ENCODE peak calls at places on chromosomes 5 and 9, in seven cellular contexts. J is B cell, W is astrocyte of the cerebellum, P is cardiac fibroblast, Q is GM23338, C is ovary, I is psoas muscle. E is an unnamed sample.

GRCh38 chr5:2261002-2261703 is 378.4 kb upstream of the IRX4 start:
- DNase-seq in C (no peak), P (no peak), I (no peak), W (no peak), Q (no peak), J (no peak), E (peak)

GRCh38 chr9:68678430-68678829 is 26.6 kb upstream of the PIP5K1B start:
- DNase-seq in I (no peak), P (no peak), W (no peak), Q (peak), C (no peak), J (no peak), E (peak)

GRCh38 chr9:89007568-89007967 is 16.3 kb downstream of the S1PR3 start:
- DNase-seq in Q (no peak), I (no peak), W (no peak), P (no peak), C (no peak), J (no peak), E (no peak)

GRCh38 chr9:109441296-109441695 is 56.8 kb downstream of the PTPN3 start:
- DNase-seq in W (no peak), P (no peak), C (no peak), Q (peak), J (no peak), I (no peak), E (no peak)

GRCh38 chr5:54302267-54302687 is 8.1 kb downstream of the ARL15 start:
- DNase-seq in I (no peak), C (no peak), J (no peak), Q (no peak), W (peak), P (peak), E (no peak)

GRCh38 chr5:180101451-180102105 is 30.0 kb upstream of the RNF130 start:
- DNase-seq in C (no peak), I (no peak), P (no peak), W (no peak), Q (no peak), J (no peak), E (no peak)

GRCh38 chr5:3301316-3301715 is 294.3 kb upstream of the IRX1 start:
- DNase-seq in C (no peak), Q (no peak), J (no peak), P (no peak), I (no peak), W (no peak), E (no peak)

GRCh38 chr9:131287366-131287765 is 2.2 kb upstream of the PLPP7 start:
- DNase-seq in W (no peak), Q (no peak), J (no peak), C (no peak), I (no peak), P (no peak), E (no peak)

GRCh38 chr5:59062986-59063683 is 480.3 kb downstream of the RAB3C start:
- DNase-seq in J (no peak), Q (no peak), C (no peak), I (no peak), W (peak), P (peak), E (no peak)

DNA sequence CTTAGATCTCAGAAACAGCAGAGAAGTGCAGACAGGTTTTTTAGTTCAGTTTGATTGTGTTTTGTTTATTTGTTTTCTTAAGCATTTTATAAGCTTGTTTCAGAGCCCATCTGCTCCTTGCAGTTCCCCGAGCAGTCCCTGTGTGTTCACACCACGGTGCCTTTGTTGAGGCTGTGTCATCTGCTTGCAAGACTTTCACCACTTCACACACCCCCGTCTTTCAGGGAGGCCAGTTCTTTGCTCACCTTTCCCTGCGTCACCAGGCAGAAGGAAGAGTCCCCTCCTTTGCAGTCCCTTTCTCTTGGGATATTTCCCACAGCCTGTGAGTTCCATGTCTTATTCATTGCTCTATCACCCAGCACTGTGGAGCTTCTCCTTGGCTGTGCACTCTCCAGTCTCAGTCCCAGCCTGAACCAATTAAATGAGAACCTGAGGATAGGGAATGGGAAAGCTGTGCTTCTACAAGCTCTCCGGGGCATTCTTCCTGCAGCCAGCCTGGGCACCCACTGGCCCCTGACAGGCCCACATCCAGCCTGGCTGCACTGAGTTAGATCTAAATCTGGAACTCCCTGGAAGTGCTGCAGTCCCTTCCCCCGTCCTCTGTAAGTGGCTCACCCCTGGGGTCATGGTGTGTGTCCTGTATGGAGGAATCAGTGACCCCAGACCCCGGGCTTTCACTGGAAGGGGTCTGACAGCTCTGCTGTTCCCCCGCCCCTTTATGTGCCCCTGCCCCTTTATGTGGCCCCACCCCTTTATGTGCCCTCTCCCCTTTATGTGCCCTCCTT is 5.5 kb downstream of the MVB12B start:
- DNase-seq in J (no peak), I (no peak), W (no peak), Q (no peak), C (no peak), P (no peak), E (no peak)
- TF ChIP-seq CTCF in J (no peak), I (no peak), W (no peak), Q (no peak), C (no peak), P (no peak), E (no peak)

GRCh38 chr5:20974423-20974822 is 986.4 kb upstream of the CDH18 start:
- DNase-seq in Q (peak), P (no peak), I (no peak), C (no peak), W (no peak), J (no peak), E (no peak)

DNA sequence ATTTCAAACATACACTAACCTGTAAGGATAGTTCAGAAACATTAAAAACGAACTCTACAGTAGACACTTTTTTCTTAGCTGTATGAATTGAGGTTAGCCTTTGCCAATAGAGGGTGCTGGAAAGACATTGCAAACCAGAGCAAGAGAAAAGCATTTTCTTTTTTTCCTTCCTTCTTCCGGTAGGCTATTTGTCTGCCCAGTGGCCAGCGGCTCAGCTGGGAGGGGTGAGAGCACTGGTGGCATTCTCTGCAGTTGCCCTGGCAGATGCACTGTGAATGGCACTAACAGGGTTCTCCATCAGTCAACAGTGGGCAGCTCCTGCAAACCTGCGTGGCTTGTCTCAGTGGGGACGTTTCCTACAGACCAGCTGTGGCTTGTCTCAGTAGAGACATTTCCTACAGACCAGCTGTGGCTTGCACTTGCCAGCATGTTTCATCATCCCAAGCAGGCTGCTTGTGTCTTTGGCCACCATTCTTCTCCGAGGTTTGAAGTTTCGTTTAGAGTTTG is 984.5 kb upstream of the CDH18 start:
- DNase-seq in I (peak), J (peak), P (peak), W (no peak), Q (peak), C (peak), E (peak)
- TF ChIP-seq CTCF in I (no peak), J (peak), P (peak), W (peak), Q (peak), C (no peak), E (no peak)

DNA sequence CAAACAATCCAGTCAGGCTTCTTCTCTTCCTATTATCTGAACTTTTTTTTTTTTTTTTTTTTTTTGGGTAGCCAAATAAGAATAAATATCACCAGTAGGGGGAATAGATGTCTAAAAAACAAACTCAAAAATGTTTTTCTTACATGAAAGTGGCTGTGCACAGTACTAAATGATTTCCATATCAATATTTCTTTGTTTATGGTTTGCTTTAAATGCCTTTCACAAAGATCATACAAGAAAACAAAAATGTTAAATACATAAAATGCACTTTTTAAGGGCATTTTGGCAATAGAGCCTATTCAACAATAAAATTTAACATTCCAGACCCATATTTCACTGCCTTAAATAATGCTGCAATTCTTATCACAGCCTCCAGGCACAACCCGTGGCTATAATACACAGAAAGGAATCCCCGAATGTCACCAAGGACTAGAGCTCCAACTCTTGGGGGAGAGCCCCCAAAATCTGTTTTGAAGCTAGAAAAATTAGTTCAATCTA is 91.1 kb upstream of the TBCA start:
- DNase-seq in C (no peak), W (no peak), P (peak), J (no peak), I (no peak), Q (peak), E (no peak)
- TF ChIP-seq CTCF in C (no peak), W (peak), P (peak), J (peak), I (no peak), Q (peak), E (peak)

GRCh38 chr9:77769246-77769645 is 121.1 kb upstream of the GNA14 start:
- DNase-seq in W (no peak), Q (no peak), I (no peak), P (no peak), J (no peak), C (no peak), E (no peak)

GRCh38 chr9:77763566-77763965 is 115.4 kb upstream of the GNA14 start:
- DNase-seq in I (no peak), J (no peak), W (no peak), Q (no peak), C (no peak), P (no peak), E (no peak)

GRCh38 chr9:77766587-77766986 is 118.5 kb upstream of the GNA14 start:
- DNase-seq in C (no peak), W (no peak), P (no peak), J (no peak), I (no peak), Q (no peak), E (no peak)

GRCh38 chr9:77765781-77766259 is 117.7 kb upstream of the GNA14 start:
- DNase-seq in P (no peak), J (no peak), C (no peak), W (no peak), Q (no peak), I (no peak), E (no peak)

DNA sequence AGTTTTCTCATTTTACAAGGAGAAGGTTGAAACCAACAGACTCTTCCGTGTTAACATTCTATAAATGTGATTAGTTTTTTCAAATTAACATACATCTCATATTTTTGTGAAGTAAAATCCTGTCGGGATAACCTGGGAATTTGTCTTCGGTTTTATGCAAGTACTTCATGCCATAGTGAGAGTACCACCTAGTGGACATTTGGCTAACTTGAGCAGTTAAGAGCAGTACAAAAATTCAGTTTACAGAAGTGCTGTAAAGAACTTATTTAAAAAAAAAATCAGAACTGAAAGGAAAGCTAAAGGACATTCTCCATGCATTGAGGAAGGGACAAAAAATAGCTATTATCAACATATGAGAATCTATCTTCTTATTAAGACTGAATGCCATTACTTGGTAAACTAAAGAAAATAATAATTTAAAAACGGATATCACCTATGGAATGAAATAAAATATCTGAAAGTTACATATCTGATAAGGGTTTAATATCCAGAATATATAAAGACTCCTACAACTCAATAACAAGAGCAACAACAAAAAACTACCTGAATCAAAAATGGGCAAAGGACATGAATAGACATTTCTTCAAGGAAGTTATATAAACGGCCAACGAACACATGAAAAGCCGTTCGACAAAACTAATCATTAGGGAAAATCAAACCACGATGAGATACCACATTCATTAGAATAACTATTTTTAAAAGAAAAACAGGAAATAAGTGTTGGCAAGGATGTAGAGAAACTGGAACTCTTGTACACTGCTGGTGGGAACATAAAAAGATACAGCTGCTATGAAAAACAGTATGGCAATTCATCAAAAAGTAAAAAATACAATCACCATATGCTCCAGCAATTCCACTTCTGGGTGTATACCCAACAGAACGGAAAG is 117.0 kb upstream of the GNA14 start:
- DNase-seq in W (peak), J (no peak), P (peak), I (no peak), Q (peak), C (no peak), E (no peak)
- TF ChIP-seq CTCF in W (peak), J (no peak), P (peak), I (peak), Q (peak), C (no peak), E (no peak)

DNA sequence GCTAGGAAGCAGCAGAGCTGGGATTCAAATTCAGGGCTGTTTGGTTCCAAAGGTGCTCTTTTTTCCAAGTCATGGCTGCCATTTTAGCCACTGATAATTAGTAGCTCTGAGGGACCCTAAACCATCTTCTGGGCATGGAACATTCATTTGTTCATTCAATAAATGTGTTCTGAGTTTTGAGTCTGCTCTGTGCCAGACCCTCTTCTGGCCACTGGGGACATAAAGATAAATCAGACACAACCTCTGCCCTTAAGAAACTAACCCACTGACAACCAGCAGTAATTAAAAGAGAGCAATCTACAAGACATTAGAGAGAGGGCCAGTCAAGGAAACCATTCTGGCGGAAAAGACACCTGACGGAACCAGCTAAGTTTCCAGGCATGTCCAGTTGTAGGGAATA is 2.0 kb upstream of the CPEB4 start:
- DNase-seq in C (no peak), J (no peak), I (no peak), Q (no peak), P (no peak), W (no peak), E (no peak)
- TF ChIP-seq CTCF in C (no peak), J (no peak), I (no peak), Q (no peak), P (no peak), W (no peak), E (no peak)

DNA sequence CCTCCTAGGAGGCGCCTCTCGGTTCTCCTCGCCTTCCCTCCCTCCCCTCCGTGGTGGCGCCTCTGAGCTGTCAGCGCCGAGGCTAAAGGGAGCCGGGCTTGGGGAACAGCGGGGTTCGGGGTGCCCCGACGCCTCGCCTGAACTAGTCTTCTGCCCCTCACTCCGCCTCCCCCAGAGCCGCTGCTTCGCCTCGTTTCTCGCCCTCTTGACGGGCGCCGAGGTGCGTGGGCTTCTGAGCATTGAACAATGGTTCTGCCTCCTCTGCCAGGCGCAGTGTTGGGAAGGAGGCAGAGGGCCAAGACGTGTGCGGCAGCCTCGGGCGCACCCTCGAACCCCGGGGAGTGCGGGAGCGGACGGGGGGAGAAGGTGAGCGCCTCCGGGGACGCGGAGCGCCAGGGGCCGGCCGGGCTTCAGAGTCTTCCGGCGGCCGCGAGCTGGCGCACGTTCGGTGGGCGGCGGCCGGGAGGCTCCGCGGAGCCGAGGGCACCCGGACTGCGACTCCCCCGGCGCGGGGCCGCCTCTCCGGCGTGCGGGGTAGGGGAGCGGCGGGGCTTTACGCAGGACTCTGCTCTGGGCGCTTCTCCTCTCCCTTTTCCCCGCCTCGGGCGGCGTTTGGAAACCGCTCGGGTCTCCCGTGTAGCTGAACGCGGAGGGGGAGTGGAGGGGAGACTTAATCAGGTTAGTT is 916 bp downstream of the VLDLR start:
- DNase-seq in W (no peak), P (peak), J (no peak), I (peak), Q (peak), C (peak), E (peak)
- TF ChIP-seq CTCF in W (no peak), P (no peak), J (no peak), I (no peak), Q (no peak), C (no peak), E (no peak)